ENCODE peak calls at places on chromosomes 3 and 15, in eight cellular contexts. Z is stimulated activated CD4-positive, alpha-beta T cell treated with anti-CD3 and anti-CD28 coated beads, Interleukin-12 subunit alpha, Interleukin-12 subunit beta, amount 100 ng/mL, for 48 hours; W is activated T-helper 9 cell treated with anti-CD3 and anti-CD28 coated beads, Interleukin-2, amount 50 U/mL, for 16 hours; J is CD4-positive, alpha-beta T cell; S is NCI-H2081; M is mesothelial cell of epicardium; A is lung; K is aorta. D is an unnamed sample.

GRCh38 chr3:50503504-50503903 is at the start of gene CACNA2D2:
- DNase-seq in S (no peak), M (peak), J (peak), W (peak), Z (peak), A (peak), K (peak), D (peak)

GRCh38 chr3:143668924-143669790 is 179.1 kb downstream of the SLC9A9 start:
- DNase-seq in S (no peak), Z (no peak), K (no peak), M (no peak), A (no peak), W (no peak), J (no peak), D (no peak)

GRCh38 chr15:95409924-95410323 is 920.6 kb upstream of the NR2F2 start:
- DNase-seq in W (no peak), Z (no peak), J (no peak), S (no peak), M (no peak), K (no peak), A (no peak), D (no peak)

GRCh38 chr3:55669133-55669532 is 182.0 kb upstream of the WNT5A start:
- DNase-seq in J (no peak), S (no peak), A (no peak), Z (no peak), W (no peak), K (no peak), M (no peak), D (no peak)

GRCh38 chr3:46337911-46338310 is 16.0 kb upstream of the CCR2 start:
- DNase-seq in S (no peak), Z (no peak), W (no peak), K (no peak), A (no peak), J (no peak), M (no peak), D (no peak)

GRCh38 chr3:113151475-113152031 is 59.8 kb upstream of the BOC start:
- DNase-seq in W (no peak), M (no peak), S (peak), A (no peak), J (no peak), K (no peak), Z (no peak), D (no peak)

GRCh38 chr3:31422237-31422636 is 110.5 kb upstream of the STT3B start:
- DNase-seq in W (no peak), Z (no peak), J (no peak), S (no peak), K (no peak), M (no peak), A (no peak), D (no peak)

GRCh38 chr15:24944939-24945338 is 9.8 kb upstream of the SNRPN start:
- DNase-seq in W (no peak), K (no peak), J (no peak), S (no peak), Z (no peak), A (no peak), M (no peak), D (no peak)

GRCh38 chr3:102536479-102536878 is 101.7 kb downstream of the ZPLD1 start:
- DNase-seq in A (no peak), S (peak), M (no peak), Z (no peak), K (no peak), J (no peak), W (no peak), D (no peak)

GRCh38 chr15:45268135-45268534 is 16.1 kb downstream of the SLC28A2 start:
- DNase-seq in Z (no peak), S (no peak), W (no peak), A (no peak), K (no peak), J (no peak), M (no peak), D (no peak)

GRCh38 chr15:48677821-48678220 is 32.3 kb upstream of the FBN1 start:
- DNase-seq in M (no peak), S (no peak), A (no peak), Z (no peak), W (no peak), J (no peak), K (no peak), D (no peak)

GRCh38 chr3:135106445-135106844 is 311.4 kb downstream of the EPHB1 start:
- DNase-seq in K (no peak), A (no peak), Z (no peak), S (no peak), J (no peak), W (no peak), M (peak), D (no peak)

GRCh38 chr15:93087825-93088199 is 1.2 kb downstream of the RGMA start:
- DNase-seq in J (peak), Z (peak), K (peak), A (peak), M (peak), W (peak), S (peak), D (no peak)